ENCODE peak calls at places on chromosomes 4 and X, in five cellular contexts. V is GM23248, J is HepG2, E is MM.1S, D is Karpas-422. X is an unnamed sample.

GRCh38 chrX:19332983-19333382 is 10.7 kb upstream of the PDHA1 start:
- DNase-seq in V (peak; percentile 10), J (no peak), E (no peak), D (no peak), X (no peak)

GRCh38 chr4:135072553-135072952 is 871.0 kb upstream of the PABPC4L start:
- DNase-seq in V (no peak), J (no peak), E (no peak), D (no peak), X (no peak)

GRCh38 chrX:148580016-148580415 is 79.6 kb downstream of the AFF2 start:
- DNase-seq in V (no peak), J (no peak), E (no peak), D (no peak), X (no peak)

GRCh38 chrX:41481264-41482109 is 34.3 kb downstream of the NYX start:
- DNase-seq in V (peak; percentile 27), J (peak; percentile 29), E (no peak), D (peak; percentile 71), X (no peak)

GRCh38 chr4:1775731-1776500 is 17.2 kb upstream of the FGFR3 start:
- DNase-seq in V (peak; percentile 48), J (peak; percentile 46), E (no peak), D (peak; percentile 82), X (peak; percentile 64)

GRCh38 chr4:186027405-186027804 is 41.6 kb upstream of the TLR3 start:
- DNase-seq in V (no peak), J (no peak), E (no peak), D (no peak), X (no peak)

GRCh38 chrX:72373136-72373535 is 67.4 kb upstream of the CITED1 start:
- DNase-seq in V (no peak), J (no peak), E (no peak), D (no peak), X (no peak)

GRCh38 chr4:3871181-3871852 is 105.1 kb downstream of the ADRA2C start:
- DNase-seq in V (peak; percentile 42), J (no peak), E (peak; percentile 13), D (no peak), X (no peak)

GRCh38 chr4:26723216-26723615 is 137.4 kb upstream of the STIM2 start:
- DNase-seq in V (no peak), J (no peak), E (no peak), D (no peak), X (no peak)

GRCh38 chr4:26413595-26413994 is 76.7 kb downstream of the CCKAR start:
- DNase-seq in V (no peak), J (no peak), E (no peak), D (no peak), X (no peak)

GRCh38 chr4:111991163-111991562 is 154.1 kb upstream of the FAM241A start:
- DNase-seq in V (no peak), J (no peak), E (peak; percentile 51), D (peak; percentile 52), X (no peak)

GRCh38 chr4:13289391-13289790 is 194.7 kb downstream of the RAB28 start:
- DNase-seq in V (peak; percentile 69), J (no peak), E (no peak), D (no peak), X (no peak)

GRCh38 chrX:68723491-68724155 is 76.2 kb downstream of the STARD8 start:
- DNase-seq in V (no peak), J (no peak), E (no peak), D (no peak), X (no peak)

GRCh38 chrX:68504237-68504636 is 5.4 kb downstream of the YIPF6 start:
- DNase-seq in V (peak; percentile 64), J (no peak), E (no peak), D (no peak), X (no peak)

GRCh38 chr4:80276922-80277321 is 10.5 kb downstream of the FGF5 start:
- DNase-seq in V (no peak), J (no peak), E (no peak), D (no peak), X (no peak)

GRCh38 chr4:36269116-36269515 is 12.3 kb upstream of the DTHD1 start:
- DNase-seq in V (no peak), J (no peak), E (no peak), D (no peak), X (no peak)

GRCh38 chr4:2790583-2791517 is 2.0 kb upstream of the SH3BP2 start:
- DNase-seq in V (no peak), J (no peak), E (no peak), D (no peak), X (no peak)

GRCh38 chrX:3711331-3711917 is 2.0 kb downstream of the PRKX start:
- DNase-seq in V (no peak), J (no peak), E (no peak), D (peak; percentile 67), X (no peak)

GRCh38 chr4:153655928-153656327 is 28.2 kb upstream of the TLR2 start:
- DNase-seq in V (no peak), J (no peak), E (no peak), D (no peak), X (no peak)

GRCh38 chr4:55865228-55865806 is 11.9 kb downstream of the EXOC1 start:
- DNase-seq in V (peak; percentile 84), J (no peak), E (no peak), D (no peak), X (no peak)

GRCh38 chr4:169662226-169662625 is 41.8 kb downstream of the CLCN3 start:
- DNase-seq in V (no peak), J (no peak), E (no peak), D (no peak), X (no peak)

GRCh38 chr4:169665039-169665732 is 44.8 kb downstream of the CLCN3 start:
- DNase-seq in V (no peak), J (no peak), E (no peak), D (no peak), X (no peak)

GRCh38 chr4:169663402-169663801 is 43.0 kb downstream of the CLCN3 start:
- DNase-seq in V (no peak), J (no peak), E (no peak), D (no peak), X (no peak)

GRCh38 chr4:169663894-169664293 is 43.5 kb downstream of the CLCN3 start:
- DNase-seq in V (no peak), J (peak; percentile 22), E (no peak), D (no peak), X (no peak)

DNA sequence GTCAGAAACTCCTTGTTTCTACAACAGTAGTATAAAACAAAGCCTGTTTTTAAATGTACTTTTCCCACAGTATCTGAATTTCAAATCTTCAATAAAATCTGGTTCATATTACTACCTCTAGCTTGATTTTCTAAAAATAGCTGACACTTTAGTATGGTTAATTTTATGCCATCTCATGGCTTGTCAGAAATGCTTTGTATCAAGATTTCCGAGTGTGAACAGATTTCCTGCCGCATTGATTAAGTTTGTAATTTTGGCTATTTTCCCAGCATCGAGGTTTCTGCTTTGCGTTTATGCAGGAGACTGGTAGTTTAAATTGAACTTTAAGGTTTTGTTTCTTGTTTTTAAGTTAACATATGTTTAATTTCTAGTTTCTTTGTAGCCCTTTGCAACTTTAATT is 44.2 kb downstream of the CLCN3 start:
- DNase-seq in V (peak; percentile 8), J (no peak), E (no peak), D (no peak), X (no peak)
- H3K27ac ChIP-seq in V (no peak overlapping the region), J (peak overlapping the region; percentile 13), E (no peak overlapping the region), D (peak overlapping the region; percentile 22), X (no peak overlapping the region)

DNA sequence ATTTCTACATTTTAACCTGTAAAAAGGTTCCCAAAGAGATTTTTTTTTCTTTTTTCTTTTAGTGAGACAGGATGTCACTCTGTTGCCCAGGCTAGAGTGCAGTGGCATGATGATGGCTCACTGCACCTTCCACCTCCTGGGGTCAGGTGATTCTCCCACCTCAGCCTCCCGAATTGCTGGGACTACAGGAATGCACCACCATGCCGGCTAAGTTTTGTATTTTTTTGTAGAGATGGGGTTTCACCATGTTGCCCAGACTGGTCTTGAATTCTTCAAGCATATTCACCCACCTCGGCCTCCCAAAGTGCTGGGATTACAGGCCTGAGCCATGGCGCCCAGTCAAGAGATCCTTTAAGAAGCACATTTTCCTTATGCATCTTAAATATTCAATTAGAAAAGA is 12.6 kb downstream of the RHOH start:
- DNase-seq in V (no peak), J (no peak), E (no peak), D (no peak), X (no peak)
- H4K20me1 ChIP-seq in V (no peaks in the 10 kb centered on the region), J (no peaks in the 10 kb centered on the region), E (peaks cover 69% of the 10 kb centered on the region), D (peaks cover 5% of the 10 kb centered on the region), X (no peaks in the 10 kb centered on the region)

DNA sequence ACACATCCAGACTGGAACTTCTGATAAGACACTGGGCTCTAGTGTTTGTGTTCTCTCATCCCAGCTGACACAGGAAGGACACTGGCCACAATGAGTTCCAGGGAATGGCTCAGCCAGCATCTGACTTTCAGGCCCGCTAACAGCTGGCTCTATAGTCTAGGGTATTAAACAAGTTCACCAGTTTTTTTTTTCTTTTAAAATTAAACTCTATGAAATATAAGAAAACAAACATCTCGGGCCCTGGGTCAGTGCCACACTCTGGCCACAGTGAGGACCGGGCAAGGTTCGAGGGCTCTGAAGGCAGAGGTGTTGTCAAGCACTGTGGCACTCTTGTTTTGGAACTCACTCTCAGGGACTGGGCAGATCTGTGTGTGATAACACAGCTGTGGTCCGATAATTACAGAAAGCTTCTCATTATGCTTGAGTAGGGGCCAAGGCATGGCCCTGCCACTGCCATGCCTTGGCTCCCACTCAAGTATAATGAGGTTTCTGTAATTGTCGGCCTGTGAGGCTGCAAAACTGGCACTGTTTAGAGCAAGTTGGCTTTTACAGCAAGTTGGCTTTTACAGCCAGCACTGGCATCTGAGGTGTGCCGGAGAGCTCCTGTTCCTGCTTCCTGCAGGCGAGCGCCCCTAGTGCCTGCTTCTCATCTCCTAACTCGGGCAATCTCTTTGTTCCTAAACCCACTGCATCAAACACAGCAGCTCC is 62.8 kb downstream of the PPP1R2C start:
- DNase-seq in V (no peak), J (peak; percentile 14), E (no peak), D (no peak), X (no peak)
- H3K4me2 ChIP-seq in V (no peak overlapping the region), J (no peak overlapping the region), E (no peak overlapping the region), D (no peak overlapping the region), X (no peak overlapping the region)

GRCh38 chrX:13115457-13115856 is 71.0 kb upstream of the FAM9C start:
- DNase-seq in V (no peak), J (no peak), E (no peak), D (no peak), X (no peak)

GRCh38 chrX:13123247-13123856 is 78.9 kb upstream of the FAM9C start:
- DNase-seq in V (no peak), J (peak; percentile 75), E (no peak), D (no peak), X (no peak)

GRCh38 chrX:13121020-13121419 is 76.6 kb upstream of the FAM9C start:
- DNase-seq in V (no peak), J (no peak), E (no peak), D (no peak), X (no peak)

GRCh38 chrX:13120017-13120416 is 75.6 kb upstream of the FAM9C start:
- DNase-seq in V (peak; percentile 39), J (peak; percentile 21), E (no peak), D (no peak), X (peak; percentile 21)

GRCh38 chrX:13119386-13119785 is 75.0 kb upstream of the FAM9C start:
- DNase-seq in V (peak; percentile 64), J (no peak), E (no peak), D (no peak), X (no peak)
- H3K27ac ChIP-seq in V (peak overlapping the region; percentile 86), J (no peak overlapping the region), E (no peak overlapping the region), D (no peak overlapping the region), X (no peak overlapping the region)

GRCh38 chr4:762211-763190 is 56.9 kb downstream of the PCGF3 start:
- DNase-seq in V (peak; percentile 37), J (peak; percentile 58), E (no peak), D (peak; percentile 67), X (no peak)
- H4K20me1 ChIP-seq in V (peaks cover 2% of the 10 kb centered on the region), J (peaks cover 10% of the 10 kb centered on the region), E (no peaks in the 10 kb centered on the region), D (no peaks in the 10 kb centered on the region), X (peaks cover 57% of the 10 kb centered on the region)

X was measured in PC-9.